ENCODE peak calls at places on chromosomes 6 and 20, in nine cellular contexts. D, Z, V, W, A, M, O, E and X are unnamed samples.

GRCh38 chr6:25586927-25587326 is 65.1 kb upstream of the SCGN start:
- DNase-seq in E (no peak), V (no peak), Z (no peak), O (no peak), D (no peak), W (no peak), M (no peak), A (no peak), X (no peak)

GRCh38 chr6:163413345-163414116 is 987 bp upstream of the QKI start:
- DNase-seq in W (peak; percentile 88), E (peak; percentile 88), Z (peak; percentile 95), D (peak; percentile 29), A (peak; percentile 92), O (peak; percentile 95), M (peak; percentile 90), V (peak; percentile 84), X (peak; percentile 82)

GRCh38 chr6:169663468-169663867 is 38.4 kb downstream of the WDR27 start:
- DNase-seq in V (no peak), Z (no peak), E (no peak), M (no peak), D (no peak), W (no peak), A (no peak), O (no peak), X (no peak)

GRCh38 chr6:135173989-135174484 is 7.1 kb upstream of the MYB start:
- DNase-seq in E (no peak), A (no peak), W (no peak), M (no peak), O (no peak), D (no peak), Z (no peak), V (no peak), X (no peak)

GRCh38 chr6:170522565-170523183 is 30.4 kb downstream of the PSMB1 start:
- DNase-seq in A (no peak), D (peak; percentile 12), O (no peak), Z (peak; percentile 28), W (no peak), E (no peak), M (no peak), V (no peak), X (no peak)

GRCh38 chr6:139060332-139060731 is 31.8 kb downstream of the ABRACL start:
- DNase-seq in O (no peak), D (no peak), W (no peak), A (no peak), E (no peak), V (peak; percentile 60), M (no peak), Z (no peak), X (no peak)

GRCh38 chr6:12384417-12384912 is 94.3 kb downstream of the EDN1 start:
- DNase-seq in D (no peak), A (no peak), M (no peak), E (no peak), O (no peak), W (no peak), V (no peak), Z (no peak), X (no peak)

GRCh38 chr6:68635706-68636513 is 828 bp downstream of the ADGRB3 start:
- DNase-seq in V (no peak), O (peak; percentile 55), Z (peak; percentile 37), W (no peak), E (no peak), D (no peak), M (no peak), A (peak; percentile 22), X (peak; percentile 60)

GRCh38 chr6:53628354-53629119 is 37.0 kb downstream of the KLHL31 start:
- DNase-seq in O (no peak), E (no peak), M (no peak), A (peak; percentile 64), Z (no peak), W (no peak), D (no peak), V (peak; percentile 94), X (no peak)

GRCh38 chr20:3334156-3334943 is 73.1 kb downstream of the DNAAF9 start:
- DNase-seq in Z (no peak), D (no peak), O (no peak), A (no peak), V (no peak), W (no peak), E (no peak), M (no peak), X (no peak)

GRCh38 chr6:26554669-26555504 is 16.7 kb downstream of the HMGN4 start:
- DNase-seq in E (peak; percentile 36), M (peak; percentile 87), Z (peak; percentile 62), A (peak; percentile 50), V (peak; percentile 54), D (no peak), W (peak; percentile 69), O (no peak), X (no peak)

GRCh38 chr20:53216856-53217576 is 244.9 kb downstream of the TSHZ2 start:
- DNase-seq in D (peak; percentile 28), V (peak; percentile 37), M (peak; percentile 77), Z (peak; percentile 82), W (peak; percentile 50), A (peak; percentile 67), E (peak; percentile 84), O (peak; percentile 74), X (peak; percentile 49)

GRCh38 chr6:72669324-72669723 is 47.5 kb downstream of the KCNQ5 start:
- DNase-seq in E (peak; percentile 12), W (no peak), O (no peak), D (no peak), A (no peak), M (no peak), V (no peak), Z (no peak), X (no peak)

GRCh38 chr6:95967594-95967993 is 48.2 kb upstream of the FUT9 start:
- DNase-seq in O (no peak), A (no peak), M (no peak), Z (no peak), E (no peak), W (no peak), D (no peak), V (no peak), X (no peak)

GRCh38 chr20:35145141-35145564 is 2.0 kb downstream of the EDEM2 start:
- DNase-seq in D (peak; percentile 47), O (no peak), E (no peak), Z (peak; percentile 68), M (peak; percentile 81), W (peak; percentile 77), V (peak; percentile 53), A (no peak), X (no peak)

DNA sequence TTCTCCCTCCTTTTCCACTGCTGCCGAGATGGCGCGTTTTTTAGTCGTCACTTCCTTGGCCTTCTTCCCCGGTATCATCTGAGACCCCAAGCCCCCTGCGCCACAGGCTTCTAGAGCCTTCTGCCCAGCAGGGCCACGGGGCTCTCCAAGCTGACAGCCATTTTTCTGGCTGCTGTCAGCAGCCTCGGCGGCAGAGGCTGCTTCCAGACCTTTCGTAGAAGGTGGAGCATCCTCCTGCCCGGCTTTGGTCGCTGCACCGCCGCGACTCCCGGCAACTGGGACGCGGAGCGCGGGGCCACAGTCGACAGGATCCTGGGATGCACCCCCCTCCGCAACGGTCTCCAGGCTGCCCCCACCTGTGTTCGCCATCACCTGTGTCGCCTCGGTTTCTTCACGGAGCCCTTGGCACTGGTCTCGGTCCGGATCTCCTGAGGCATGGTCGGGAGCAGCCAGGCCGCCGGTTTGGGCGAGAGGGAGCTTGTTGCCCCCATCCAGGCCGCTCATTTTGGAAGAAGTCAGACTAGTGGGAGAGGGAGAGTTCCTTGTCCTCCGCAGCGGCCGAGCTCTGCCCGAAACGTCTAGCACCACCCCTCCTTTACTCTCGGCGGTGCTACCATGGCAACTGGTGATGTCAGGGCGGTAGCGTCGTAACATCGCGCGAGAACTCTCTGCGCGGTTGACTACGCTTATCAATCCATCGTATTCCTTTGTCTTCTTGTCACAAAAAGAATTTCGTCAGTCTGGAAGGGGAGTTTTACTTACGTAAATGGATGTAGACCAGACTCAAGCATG is at the start of gene TSPYL4:
- DNase-seq in M (peak; percentile 86), D (peak; percentile 86), O (peak; percentile 95), A (peak; percentile 96), E (peak; percentile 92), V (peak; percentile 95), Z (peak; percentile 96), W (peak; percentile 95), X (peak; percentile 94)
- TF ChIP-seq CTCF in M (no peak), D (no peak), O (no peak), A (no peak), E (no peak), V (no peak), Z (no peak), W (peak; percentile 3), X (no peak)

DNA sequence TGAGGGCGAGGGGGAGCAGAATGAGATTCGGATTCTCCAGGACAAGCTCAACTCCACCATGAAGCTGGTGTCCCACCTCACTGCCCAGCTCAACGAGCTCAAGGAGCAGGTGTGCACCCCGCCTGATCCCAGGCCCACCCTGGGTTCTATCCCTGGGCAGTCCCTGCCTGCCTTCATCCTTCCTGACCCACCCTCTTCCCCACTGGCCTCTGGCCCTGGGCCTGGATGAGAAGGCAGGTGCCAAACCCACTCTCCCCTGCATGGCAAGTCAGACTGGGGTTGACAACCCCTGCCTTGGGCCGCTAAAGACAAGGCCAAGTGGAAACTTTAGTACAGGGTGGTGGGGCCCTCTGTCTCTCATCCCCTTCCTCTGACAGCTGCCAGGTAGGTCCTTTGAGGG is 16.5 kb downstream of the UQCC2 start:
- DNase-seq in O (no peak), E (no peak), V (no peak), W (no peak), M (no peak), A (no peak), Z (no peak), D (no peak), X (no peak)
- H3K27ac ChIP-seq in O (peak overlapping the region; percentile 81), E (peak overlapping the region; percentile 37), V (peak overlapping the region; percentile 34), W (no peak overlapping the region), M (no peak overlapping the region), A (peak overlapping the region; percentile 50), Z (peak overlapping the region; percentile 28), D (no peak overlapping the region), X (peak overlapping the region; percentile 60)

DNA sequence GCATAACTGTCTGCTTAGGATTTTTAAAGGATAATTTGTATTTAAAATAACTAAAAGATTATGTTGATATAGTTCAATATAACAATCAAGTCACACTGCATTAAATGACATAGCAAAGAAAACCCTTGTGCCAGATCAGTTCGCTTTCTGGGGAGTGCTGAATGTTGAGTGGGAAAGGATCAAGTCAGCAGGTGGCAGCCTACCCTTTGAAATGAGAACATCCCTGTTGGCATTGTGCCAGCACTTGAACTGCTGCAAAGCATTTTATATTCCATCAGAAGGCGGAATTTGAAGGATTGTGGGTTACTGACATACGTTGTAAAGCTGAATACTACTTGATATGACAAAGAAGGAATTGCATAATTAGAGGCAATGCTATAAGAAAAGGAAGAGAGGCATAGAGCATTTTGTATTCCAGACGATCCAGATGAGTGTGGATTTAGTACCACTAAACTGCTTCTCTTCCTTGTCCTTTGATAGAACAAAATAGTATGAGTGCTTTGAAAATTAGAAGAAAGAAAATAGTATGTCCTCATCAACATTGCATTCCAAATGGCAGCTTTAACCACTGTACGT is 26.6 kb downstream of the BCKDHB start:
- DNase-seq in A (peak; percentile 36), E (peak; percentile 11), Z (peak; percentile 81), W (peak; percentile 27), V (peak; percentile 41), M (peak; percentile 8), O (no peak), D (peak; percentile 47), X (peak; percentile 71)
- TF ChIP-seq CTCF in A (peak; percentile 24), E (no peak), Z (peak; percentile 65), W (peak; percentile 58), V (peak; percentile 64), M (peak; percentile 34), O (peak; percentile 56), D (peak; percentile 28), X (peak; percentile 61)

DNA sequence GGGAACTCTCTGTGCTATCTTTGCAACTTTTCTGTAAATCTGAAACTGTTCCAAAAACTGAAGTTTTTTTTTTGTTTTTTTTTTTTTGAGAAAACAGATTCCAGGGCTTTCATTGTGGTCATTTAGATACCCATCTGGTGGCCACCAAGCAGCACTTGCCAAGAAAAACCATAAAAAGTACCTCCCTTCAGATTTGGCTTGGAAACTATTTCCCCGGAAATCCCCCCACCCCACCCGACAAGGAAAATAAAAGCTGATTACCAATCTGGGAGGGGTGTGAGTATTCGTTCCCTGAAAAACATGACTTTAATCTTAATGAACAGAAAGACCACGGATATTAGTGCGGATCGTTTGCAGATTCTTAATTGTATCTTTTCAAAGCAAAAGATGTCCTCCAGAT is 1.9 kb downstream of the NFATC2 start:
- DNase-seq in W (no peak), M (no peak), E (no peak), A (no peak), O (no peak), V (no peak), D (no peak), Z (no peak), X (no peak)
- H3K27ac ChIP-seq in W (peak overlapping the region; percentile 77), M (peak overlapping the region; percentile 77), E (peak overlapping the region; percentile 76), A (peak overlapping the region; percentile 60), O (peak overlapping the region; percentile 89), V (no peak overlapping the region), D (no peak overlapping the region), Z (peak overlapping the region; percentile 63), X (peak overlapping the region; percentile 43)